ENCODE peak calls at places on chromosomes 4 and X, in seven cellular contexts. W is psoas muscle, B is mesothelial cell of epicardium, X is GM13977, D is IMR-90, T is SK-N-SH, Q is prostate gland. O is an unnamed sample.

GRCh38 chr4:164803702-164804101 is 49.8 kb downstream of the SMIM31 start:
- DNase-seq in Q (no peak), X (no peak), W (no peak), B (no peak), T (no peak), D (no peak), O (no peak)

GRCh38 chr4:3462321-3462789 is 751 bp upstream of the DOK7 start:
- DNase-seq in D (no peak), W (peak), B (no peak), T (no peak), X (no peak), Q (no peak), O (no peak)

GRCh38 chr4:3276961-3277360 is 15.9 kb upstream of the RGS12 start:
- DNase-seq in D (peak), Q (no peak), T (no peak), X (no peak), B (no peak), W (no peak), O (no peak)

GRCh38 chrX:26562156-26562555 is 346.2 kb downstream of the MAGEB5 start:
- DNase-seq in B (no peak), W (no peak), T (no peak), Q (no peak), D (no peak), X (no peak), O (no peak)

GRCh38 chr4:2948895-2949781 is 14.1 kb downstream of the NOP14 start:
- DNase-seq in X (no peak), D (no peak), B (no peak), Q (no peak), W (no peak), T (no peak), O (peak)

GRCh38 chr4:158170691-158171455 is 2.0 kb downstream of the GASK1B start:
- DNase-seq in B (no peak), T (no peak), D (peak), X (peak), W (peak), Q (peak), O (no peak)

GRCh38 chrX:23993012-23993633 is 33.9 kb downstream of the KLHL15 start:
- DNase-seq in W (no peak), T (no peak), D (peak), Q (no peak), X (no peak), B (no peak), O (no peak)

GRCh38 chrX:108331126-108331909 is 106.9 kb downstream of the COL4A6 start:
- DNase-seq in Q (no peak), B (no peak), W (no peak), X (no peak), T (no peak), D (no peak), O (no peak)

GRCh38 chrX:14948701-14949100 is 75.5 kb downstream of the MOSPD2 start:
- DNase-seq in D (no peak), Q (no peak), B (no peak), T (no peak), W (no peak), X (no peak), O (no peak)

GRCh38 chrX:4944767-4945166 is 1231.3 kb upstream of the PRKX start:
- DNase-seq in Q (no peak), B (no peak), W (no peak), X (no peak), T (no peak), D (no peak), O (peak)

GRCh38 chr4:144591401-144591800 is 54.6 kb upstream of the HHIP start:
- DNase-seq in X (no peak), W (no peak), B (peak), D (peak), T (no peak), Q (no peak), O (peak)

GRCh38 chr4:113222006-113222405 is 172.6 kb downstream of the ANK2 start:
- DNase-seq in X (no peak), T (no peak), Q (no peak), D (peak), B (no peak), W (no peak), O (no peak)

GRCh38 chr4:7462509-7462971 is 27.8 kb upstream of the PSAPL1 start:
- DNase-seq in W (no peak), D (peak), X (no peak), T (peak), B (no peak), Q (peak), O (no peak)

GRCh38 chrX:71989768-71990167 is 79.1 kb downstream of the NHSL2 start:
- DNase-seq in W (no peak), X (no peak), D (peak), Q (no peak), B (no peak), T (no peak), O (peak)

GRCh38 chr4:174260099-174260498 is 23.4 kb downstream of the FBXO8 start:
- DNase-seq in D (peak), W (no peak), T (peak), B (no peak), Q (no peak), X (no peak), O (peak)

GRCh38 chr4:140130677-140131076 is 23.3 kb downstream of the MAML3 start:
- DNase-seq in D (peak), X (no peak), T (no peak), W (no peak), Q (no peak), B (no peak), O (no peak)

GRCh38 chrX:68487254-68487653 is 11.6 kb upstream of the YIPF6 start:
- DNase-seq in T (no peak), Q (no peak), D (no peak), B (no peak), W (no peak), X (no peak), O (no peak)

GRCh38 chr4:132809298-132810032 is 339.6 kb upstream of the PCDH10 start:
- DNase-seq in T (no peak), D (no peak), B (no peak), W (no peak), X (no peak), Q (no peak), O (no peak)

GRCh38 chr4:82450966-82451755 is 20.8 kb downstream of the ENOPH1 start:
- DNase-seq in B (no peak), Q (no peak), D (no peak), T (peak), X (no peak), W (no peak), O (no peak)

GRCh38 chr4:186095406-186095805 is 9.1 kb upstream of the FAM149A start:
- DNase-seq in D (no peak), Q (no peak), X (no peak), B (no peak), T (no peak), W (no peak), O (no peak)

GRCh38 chrX:131802836-131803626 is 220.1 kb upstream of the STK26 start:
- DNase-seq in Q (no peak), T (peak), W (peak), X (peak), D (peak), B (no peak), O (peak)

GRCh38 chrX:132389480-132389879 is 99.4 kb downstream of the MBNL3 start:
- DNase-seq in W (no peak), D (no peak), X (no peak), Q (no peak), B (no peak), T (no peak), O (no peak)

GRCh38 chrX:136030357-136031225 is 45.4 kb downstream of the SLC9A6 start:
- DNase-seq in Q (no peak), B (no peak), W (peak), D (peak), X (no peak), T (no peak), O (no peak)
- TF ChIP-seq CTCF in Q (no peak), B (no peak), W (no peak), D (no peak), X (no peak), T (no peak), O (no peak)

DNA sequence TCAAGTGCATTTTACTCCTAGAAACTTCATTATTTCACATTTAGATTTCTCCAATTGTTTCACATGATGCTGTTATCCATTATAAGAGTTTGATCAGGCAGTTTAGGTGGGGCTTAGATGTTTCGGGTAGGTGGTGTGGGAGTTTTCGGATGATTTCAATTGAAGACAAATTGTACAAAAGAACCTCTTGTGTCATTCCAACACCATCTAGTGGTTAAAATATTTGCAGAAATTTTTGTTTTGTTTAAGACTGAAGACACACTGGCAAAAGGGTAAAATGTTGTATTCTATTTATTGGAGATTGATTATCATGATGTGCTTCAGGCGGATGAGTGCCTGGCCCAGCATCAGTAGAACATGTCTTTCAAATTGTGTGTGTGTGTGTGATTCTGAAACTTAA is 212.7 kb downstream of the SH3BGRL start:
- DNase-seq in W (no peak), B (no peak), X (no peak), T (no peak), Q (no peak), D (no peak), O (peak)
- TF ChIP-seq CTCF in W (peak), B (no peak), X (no peak), T (peak), Q (no peak), D (peak), O (no peak)

GRCh38 chr4:47827339-47828047 is 10.4 kb downstream of the CORIN start:
- DNase-seq in X (no peak), D (no peak), W (no peak), Q (no peak), T (no peak), B (no peak), O (no peak)
- TF ChIP-seq CTCF in X (no peak), D (no peak), W (no peak), Q (no peak), T (no peak), B (no peak), O (no peak)

DNA sequence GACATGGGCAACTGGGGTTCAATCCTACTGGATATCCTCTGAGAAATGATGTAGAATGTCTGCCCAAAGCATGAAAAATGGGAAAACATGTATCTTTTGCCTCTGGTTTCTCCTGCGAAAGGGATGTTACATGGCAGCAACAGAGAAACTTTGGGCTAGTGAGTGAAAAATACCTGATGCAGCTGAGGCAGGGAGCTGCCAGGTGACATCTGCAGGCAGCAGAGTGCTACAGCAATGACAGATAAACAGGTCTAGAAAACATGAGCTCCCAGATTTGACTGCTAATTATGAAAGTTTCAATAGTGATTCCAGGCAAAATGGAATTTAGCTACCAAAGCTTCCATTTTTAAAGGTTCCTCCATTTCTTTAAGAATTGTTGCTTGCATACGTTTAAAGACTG is 4.8 kb upstream of the CXCL1 start:
- DNase-seq in D (no peak), X (peak), B (no peak), Q (peak), W (no peak), T (no peak), O (no peak)
- TF ChIP-seq CTCF in D (no peak), X (peak), B (no peak), Q (peak), W (peak), T (peak), O (peak)

GRCh38 chr4:38365748-38366310 is 298.2 kb upstream of the KLF3 start:
- DNase-seq in Q (no peak), D (no peak), T (no peak), X (no peak), W (no peak), B (no peak), O (no peak)
- TF ChIP-seq CTCF in Q (no peak), D (no peak), T (no peak), X (no peak), W (no peak), B (no peak), O (no peak)

GRCh38 chrX:135481696-135482179 is 38.7 kb upstream of the INTS6L start:
- DNase-seq in T (no peak), B (no peak), D (no peak), W (no peak), X (no peak), Q (no peak), O (no peak)
- TF ChIP-seq CTCF in T (no peak), B (no peak), D (no peak), W (no peak), X (no peak), Q (no peak), O (no peak)

GRCh38 chr4:85825937-85826678 is 351.2 kb downstream of the ARHGAP24 start:
- DNase-seq in Q (no peak), T (peak), D (peak), W (no peak), X (no peak), B (no peak), O (peak)
- TF ChIP-seq CTCF in Q (peak), T (no peak), D (peak), W (no peak), X (no peak), B (no peak), O (no peak)

GRCh38 chrX:40469316-40469715 is 111.5 kb upstream of the ATP6AP2 start:
- DNase-seq in B (no peak), X (no peak), D (no peak), T (no peak), Q (peak), W (no peak), O (no peak)

GRCh38 chrX:40470830-40471429 is 109.8 kb upstream of the ATP6AP2 start:
- DNase-seq in W (no peak), T (no peak), Q (no peak), D (no peak), X (no peak), B (no peak), O (peak)

GRCh38 chrX:40473460-40474204 is 107.1 kb upstream of the ATP6AP2 start:
- DNase-seq in B (no peak), Q (no peak), D (no peak), W (no peak), X (no peak), T (no peak), O (no peak)

GRCh38 chrX:40474205-40474626 is 106.6 kb upstream of the ATP6AP2 start:
- DNase-seq in W (no peak), T (peak), B (peak), X (no peak), D (peak), Q (peak), O (peak)

GRCh38 chrX:40471965-40472648 is 108.7 kb upstream of the ATP6AP2 start:
- DNase-seq in Q (peak), X (peak), W (no peak), B (peak), T (peak), D (peak), O (peak)
- TF ChIP-seq CTCF in Q (peak), X (peak), W (peak), B (no peak), T (no peak), D (no peak), O (no peak)

GRCh38 chr4:123640824-123641223 is 244.2 kb downstream of the SPRY1 start:
- DNase-seq in D (no peak), T (no peak), X (no peak), Q (no peak), W (no peak), B (no peak), O (no peak)
- TF ChIP-seq CTCF in D (no peak), T (no peak), X (no peak), Q (no peak), W (no peak), B (no peak), O (no peak)

GRCh38 chr4:154292589-154292988 is 199.0 kb downstream of the DCHS2 start:
- DNase-seq in W (no peak), T (no peak), D (no peak), B (no peak), X (no peak), Q (no peak), O (no peak)
- TF ChIP-seq CTCF in W (no peak), T (no peak), D (no peak), B (no peak), X (no peak), Q (no peak), O (no peak)

O was measured in A673.